ENCODE peak calls at places on chromosomes 3 and 15, in ten cellular contexts. J is CD4-positive, alpha-beta T cell; M is CD8-positive, alpha-beta T cell; P is astrocyte; S is brain microvascular endothelial cell; F is AG10803; A is fibroblast of villous mesenchyme; B is lower lobe of right lung; K is neural crest cell; U is psoas muscle. Z is an unnamed sample.

GRCh38 chr3:112531358-112531781 is 30.4 kb downstream of the ATG3 start:
- DNase-seq in J (no peak), B (no peak), K (no peak), U (no peak), M (no peak), P (peak; percentile 16), A (peak; percentile 44), S (no peak), F (peak; percentile 44), Z (no peak)

GRCh38 chr15:98077186-98077585 is 116.7 kb downstream of the ARRDC4 start:
- DNase-seq in M (no peak), B (peak; percentile 56), A (peak; percentile 37), P (no peak), K (no peak), S (no peak), U (no peak), J (no peak), F (peak; percentile 62), Z (no peak)

GRCh38 chr3:193883551-193883950 is 252.4 kb upstream of the HES1 start:
- DNase-seq in U (no peak), M (no peak), S (no peak), B (no peak), A (no peak), J (no peak), P (peak; percentile 77), K (no peak), F (no peak), Z (no peak)

GRCh38 chr3:71102111-71103039 is 481.2 kb downstream of the FOXP1 start:
- DNase-seq in B (no peak), P (peak; percentile 94), J (no peak), S (peak; percentile 89), A (peak; percentile 91), U (no peak), F (peak; percentile 98), K (no peak), M (no peak), Z (no peak)

GRCh38 chr3:106765342-106765741 is 611.9 kb upstream of the CCDC54 start:
- DNase-seq in S (peak; percentile 93), U (no peak), B (no peak), J (no peak), P (peak; percentile 98), M (no peak), F (peak; percentile 65), A (peak; percentile 30), K (no peak), Z (no peak)

GRCh38 chr3:9071982-9072666 is 108.9 kb upstream of the RAD18 start:
- DNase-seq in S (no peak), F (no peak), A (no peak), K (no peak), P (no peak), B (no peak), J (no peak), M (no peak), U (no peak), Z (no peak)

GRCh38 chr3:123660900-123661299 is 76.0 kb upstream of the HACD2 start:
- DNase-seq in F (peak; percentile 99), P (peak; percentile 98), B (peak; percentile 91), J (no peak), M (no peak), A (peak; percentile 98), U (peak; percentile 90), S (peak; percentile 94), K (no peak), Z (peak; percentile 91)

GRCh38 chr3:56915969-56916586 is 114.3 kb upstream of the ARHGEF3 start:
- DNase-seq in A (no peak), B (peak; percentile 62), U (no peak), F (no peak), M (peak; percentile 62), J (peak; percentile 53), K (no peak), S (no peak), P (no peak), Z (no peak)

GRCh38 chr3:108118038-108118727 is 27.4 kb upstream of the CD47 start:
- DNase-seq in U (no peak), M (no peak), J (no peak), F (no peak), K (no peak), B (no peak), S (no peak), A (no peak), P (no peak), Z (no peak)

GRCh38 chr3:67863869-67864268 is 209.5 kb upstream of the SUCLG2 start:
- DNase-seq in K (no peak), J (no peak), M (no peak), U (no peak), S (peak; percentile 4), P (no peak), A (peak; percentile 27), F (no peak), B (no peak), Z (no peak)

GRCh38 chr3:159859424-159859823 is 129.2 kb upstream of the IL12A start:
- DNase-seq in B (no peak), J (no peak), M (no peak), A (no peak), P (no peak), U (no peak), S (no peak), F (peak; percentile 61), K (no peak), Z (no peak)

GRCh38 chr15:31437686-31438085 is 111.1 kb downstream of the KLF13 start:
- DNase-seq in P (no peak), F (no peak), K (no peak), B (no peak), U (no peak), S (no peak), J (no peak), A (no peak), M (no peak), Z (no peak)

GRCh38 chr15:39198044-39198625 is 382.7 kb upstream of the THBS1 start:
- DNase-seq in U (no peak), F (no peak), K (no peak), S (no peak), J (no peak), A (no peak), M (no peak), B (no peak), P (no peak), Z (no peak)

GRCh38 chr3:8052599-8053185 is 448.9 kb upstream of the LMCD1 start:
- DNase-seq in A (no peak), J (no peak), K (no peak), F (peak; percentile 3), U (no peak), P (peak; percentile 86), M (no peak), S (no peak), B (no peak), Z (no peak)

GRCh38 chr15:29674661-29675533 is 147.4 kb downstream of the TJP1 start:
- DNase-seq in A (peak; percentile 58), B (peak; percentile 71), S (no peak), M (no peak), K (peak; percentile 69), J (no peak), U (no peak), F (no peak), P (peak; percentile 50), Z (peak; percentile 89)

GRCh38 chr3:54240-54639 is 142.3 kb upstream of the CHL1 start:
- DNase-seq in A (no peak), P (no peak), S (no peak), K (no peak), J (no peak), B (no peak), M (no peak), U (no peak), F (no peak), Z (no peak)

DNA sequence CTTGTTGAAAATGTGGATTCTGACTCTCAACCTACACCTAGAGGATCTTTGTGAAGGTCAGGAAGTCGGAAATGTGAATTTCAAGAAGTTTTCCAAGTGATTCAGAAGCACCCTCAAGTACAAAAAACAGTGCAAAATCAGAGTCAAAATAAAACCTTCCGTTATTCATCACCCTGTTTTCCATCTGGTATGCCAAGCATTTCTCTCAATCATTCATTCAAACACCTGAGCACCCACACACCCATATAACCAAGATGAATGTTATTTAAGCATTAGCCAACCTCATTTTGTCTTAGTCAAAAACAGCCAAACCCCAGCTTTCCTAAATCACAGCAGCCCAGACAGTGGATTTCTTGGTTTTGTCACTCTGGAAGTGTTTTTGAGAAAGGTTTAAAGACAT is 91.1 kb downstream of the OSBPL10 start:
- DNase-seq in M (no peak), U (no peak), S (no peak), A (no peak), F (no peak), J (no peak), K (no peak), P (peak; percentile 10), B (no peak), Z (no peak)
- TF ChIP-seq CTCF in M (no peak), U (no peak), S (no peak), A (no peak), F (no peak), J (no peak), K (no peak), P (no peak), B (no peak), Z (no peak)

GRCh38 chr15:51602484-51602883 is 20.1 kb downstream of the DMXL2 start:
- DNase-seq in M (no peak), A (no peak), U (no peak), K (no peak), F (no peak), P (no peak), J (no peak), S (no peak), B (no peak), Z (no peak)
- TF ChIP-seq CTCF in M (no peak), A (no peak), U (no peak), K (no peak), F (no peak), P (no peak), J (no peak), S (no peak), B (no peak), Z (no peak)

DNA sequence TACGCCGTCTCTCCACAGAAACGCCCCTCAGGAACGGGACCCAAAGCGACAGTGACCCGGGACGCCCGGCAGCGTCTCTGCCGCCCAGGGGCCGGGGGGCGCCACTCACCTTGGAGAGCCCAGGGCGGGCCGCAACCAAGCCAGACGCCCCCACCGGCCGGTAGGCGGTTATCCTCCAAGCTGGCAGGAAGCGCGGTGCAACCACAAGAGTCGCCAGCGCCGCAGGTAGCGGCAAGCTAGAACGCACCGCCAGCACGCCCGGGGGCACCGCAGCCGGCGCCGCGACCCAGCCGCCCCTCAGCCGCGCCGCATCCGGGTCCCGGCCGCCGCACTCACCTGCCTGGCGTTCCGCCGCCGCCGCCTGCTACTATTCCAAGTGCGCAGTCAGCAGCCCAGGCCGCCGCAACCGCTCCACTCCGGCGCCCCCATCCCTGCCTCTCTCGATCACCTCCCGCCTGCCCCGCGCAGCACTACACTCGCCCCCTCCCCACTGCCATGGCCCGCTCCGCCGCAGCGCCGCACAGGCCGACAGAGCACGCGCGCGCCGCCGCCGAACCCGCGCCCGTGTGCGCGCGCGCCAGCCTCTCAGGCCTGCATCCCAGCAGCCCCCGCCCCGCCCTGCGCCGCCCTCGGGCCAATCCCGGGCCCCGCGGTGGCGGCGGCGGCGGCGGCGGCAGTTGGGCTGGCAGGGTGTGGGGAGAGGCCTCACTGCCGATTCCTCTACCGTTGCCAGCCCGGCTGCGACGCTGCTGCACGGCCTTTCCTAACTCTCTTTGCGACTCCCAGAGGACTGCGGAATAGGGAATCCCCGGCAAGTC is at the start of gene PIK3CB:
- DNase-seq in U (peak; percentile 96), A (peak; percentile 80), M (peak; percentile 81), J (peak; percentile 81), F (peak; percentile 81), K (peak; percentile 80), S (peak; percentile 67), B (peak; percentile 94), P (peak; percentile 64), Z (peak; percentile 95)
- TF ChIP-seq CTCF in U (peak; percentile 37), A (peak; percentile 19), M (no peak), J (peak; percentile 39), F (no peak), K (peak; percentile 55), S (peak; percentile 4), B (peak; percentile 39), P (no peak), Z (peak; percentile 44)

GRCh38 chr3:99114565-99115291 is 213.2 kb upstream of the DCBLD2 start:
- DNase-seq in A (peak; percentile 68), J (no peak), U (no peak), F (peak; percentile 62), S (peak; percentile 68), B (no peak), P (peak; percentile 26), K (no peak), M (no peak), Z (peak; percentile 84)
- TF ChIP-seq CTCF in A (peak; percentile 99), J (no peak), U (no peak), F (peak; percentile 82), S (peak; percentile 98), B (peak; percentile 19), P (peak; percentile 81), K (peak; percentile 59), M (no peak), Z (peak; percentile 82)